ENCODE peak calls at places on chromosome 3, in ten cellular contexts. I is cardiac fibroblast, L is GDM1, D is HepG2, E is activated T-cell treated with anti-CD3 and anti-CD28 coated beads for 24 hours, N is SJSA1, W is neural crest cell, A is HTR-8/SVneo, H is PC-3, S is left cardiac atrium. O is an unnamed sample.
A peak's percentile ranks its signal among the peaks of the same experiment; 100 is the strongest.

GRCh38 chr3:78871048-78871447 is 896.8 kb downstream of the ROBO1 start:
- DNase-seq in I (no peak), L (no peak), D (no peak), E (no peak), N (no peak), W (no peak), A (no peak), H (peak; percentile 44), S (no peak), O (no peak)

GRCh38 chr3:182925330-182925943 is 54.9 kb downstream of the DCUN1D1 start:
- DNase-seq in I (peak; percentile 58), L (no peak), D (no peak), E (no peak), N (no peak), W (no peak), A (no peak), H (no peak), S (peak; percentile 54), O (no peak)

GRCh38 chr3:175749981-175750380 is 890.8 kb downstream of the NAALADL2 start:
- DNase-seq in I (no peak), L (no peak), D (no peak), E (no peak), N (no peak), W (no peak), A (no peak), H (no peak), S (no peak), O (no peak)

GRCh38 chr3:176766862-176767261 is 430.4 kb downstream of the TBL1XR1 start:
- DNase-seq in I (no peak), L (no peak), D (no peak), E (no peak), N (no peak), W (no peak), A (no peak), H (peak; percentile 68), S (no peak), O (no peak)

GRCh38 chr3:134074001-134074789 is 44.5 kb upstream of the SLCO2A1 start:
- DNase-seq in I (no peak), L (no peak), D (no peak), E (no peak), N (peak; percentile 17), W (no peak), A (no peak), H (no peak), S (no peak), O (no peak)

GRCh38 chr3:4809970-4810369 is 169.3 kb upstream of the BHLHE40 start:
- DNase-seq in I (no peak), L (no peak), D (no peak), E (no peak), N (no peak), W (no peak), A (no peak), H (no peak), S (no peak), O (no peak)

GRCh38 chr3:101261506-101261905 is 58.9 kb downstream of the IMPG2 start:
- DNase-seq in I (peak; percentile 21), L (no peak), D (no peak), E (no peak), N (no peak), W (no peak), A (no peak), H (no peak), S (no peak), O (no peak)

GRCh38 chr3:157785071-157785826 is 282.0 kb upstream of the VEPH1 start:
- DNase-seq in I (peak; percentile 71), L (no peak), D (peak; percentile 30), E (no peak), N (peak; percentile 84), W (no peak), A (peak; percentile 73), H (peak; percentile 97), S (no peak), O (no peak)

GRCh38 chr3:87206070-87206469 is 21.0 kb upstream of the CHMP2B start:
- DNase-seq in I (peak; percentile 63), L (no peak), D (peak; percentile 82), E (no peak), N (no peak), W (no peak), A (peak; percentile 70), H (peak; percentile 98), S (no peak), O (no peak)

GRCh38 chr3:54213910-54214309 is 91.6 kb downstream of the CACNA2D3 start:
- DNase-seq in I (peak; percentile 14), L (no peak), D (no peak), E (no peak), N (no peak), W (no peak), A (peak; percentile 10), H (peak; percentile 12), S (peak; percentile 39), O (no peak)

GRCh38 chr3:123336001-123336400 is 112.9 kb downstream of the ADCY5 start:
- DNase-seq in I (no peak), L (no peak), D (no peak), E (no peak), N (no peak), W (no peak), A (no peak), H (no peak), S (no peak), O (no peak)

GRCh38 chr3:52456169-52456799 is 880 bp downstream of the NISCH start:
- DNase-seq in I (peak; percentile 74), L (no peak), D (no peak), E (no peak), N (no peak), W (no peak), A (no peak), H (no peak), S (peak; percentile 64), O (no peak)

GRCh38 chr3:134917631-134918030 is 122.6 kb downstream of the EPHB1 start:
- DNase-seq in I (no peak), L (no peak), D (no peak), E (no peak), N (no peak), W (no peak), A (no peak), H (peak; percentile 72), S (no peak), O (no peak)

GRCh38 chr3:98326494-98326893 is 27.2 kb upstream of the OR5K4 start:
- DNase-seq in I (no peak), L (no peak), D (no peak), E (no peak), N (no peak), W (no peak), A (no peak), H (no peak), S (no peak), O (no peak)

GRCh38 chr3:45923755-45924154 is 19.5 kb upstream of the CXCR6 start:
- DNase-seq in I (peak; percentile 12), L (no peak), D (no peak), E (no peak), N (no peak), W (no peak), A (no peak), H (peak; percentile 78), S (no peak), O (no peak)

GRCh38 chr3:141401584-141402475 is 33.5 kb downstream of the ZBTB38 start:
- DNase-seq in I (peak; percentile 61), L (no peak), D (no peak), E (no peak), N (no peak), W (peak; percentile 27), A (peak; percentile 48), H (peak; percentile 22), S (peak; percentile 60), O (no peak)

GRCh38 chr3:50610181-50610971 is 1.2 kb downstream of the CISH start:
- DNase-seq in I (no peak), L (no peak), D (no peak), E (no peak), N (no peak), W (no peak), A (no peak), H (no peak), S (peak; percentile 41), O (no peak)

GRCh38 chr3:50339485-50340196 is 995 bp downstream of the RASSF1 start:
- DNase-seq in I (peak; percentile 53), L (no peak), D (no peak), E (no peak), N (no peak), W (no peak), A (no peak), H (no peak), S (no peak), O (no peak)

GRCh38 chr3:188152660-188153497 is 1.1 kb upstream of the LPP start:
- DNase-seq in I (peak; percentile 78), L (no peak), D (no peak), E (no peak), N (peak; percentile 89), W (peak; percentile 15), A (peak; percentile 20), H (peak; percentile 81), S (peak; percentile 66), O (no peak)

GRCh38 chr3:16288664-16289063 is 23.7 kb downstream of the OXNAD1 start:
- DNase-seq in I (no peak), L (no peak), D (no peak), E (no peak), N (no peak), W (no peak), A (no peak), H (no peak), S (peak; percentile 28), O (no peak)

GRCh38 chr3:186414735-186415419 is 52.8 kb upstream of the DGKG start:
- DNase-seq in I (peak; percentile 62), L (no peak), D (no peak), E (no peak), N (no peak), W (no peak), A (no peak), H (peak; percentile 97), S (no peak), O (no peak)

GRCh38 chr3:172846103-172846561 is 95.6 kb downstream of the ECT2 start:
- DNase-seq in I (no peak), L (peak; percentile 60), D (no peak), E (no peak), N (no peak), W (no peak), A (no peak), H (no peak), S (no peak), O (no peak)

GRCh38 chr3:51704511-51704950 is 2.3 kb upstream of the GRM2 start:
- DNase-seq in I (no peak), L (no peak), D (no peak), E (no peak), N (no peak), W (no peak), A (no peak), H (no peak), S (peak; percentile 11), O (no peak)

GRCh38 chr3:196268270-196269163 is 19.0 kb downstream of the PCYT1A start:
- DNase-seq in I (peak; percentile 74), L (no peak), D (no peak), E (no peak), N (peak; percentile 92), W (no peak), A (no peak), H (peak; percentile 91), S (no peak), O (no peak)